ENCODE peak calls at places on chromosomes 4 and X, in four cellular contexts. H is AG04450; O is pancreas; F is activated T-cell treated with anti-CD3 and anti-CD28 coated beads, Interleukin-2, amount 50 U/mL, for 24 hours. I is an unnamed sample.

GRCh38 chr4:95170176-95170575 is 378.6 kb downstream of the UNC5C start:
- DNase-seq in H (no peak), O (no peak), F (no peak), I (no peak)

GRCh38 chr4:75895744-75896314 is 6.4 kb downstream of the PPEF2 start:
- DNase-seq in H (no peak), O (no peak), F (no peak), I (peak; percentile 13)

GRCh38 chr4:176902710-176903323 is 110.1 kb upstream of the VEGFC start:
- DNase-seq in H (peak; percentile 62), O (no peak), F (no peak), I (peak; percentile 12)

GRCh38 chr4:78477276-78477675 is 74.3 kb upstream of the ANXA3 start:
- DNase-seq in H (no peak), O (no peak), F (no peak), I (no peak)

GRCh38 chr4:118783887-118784286 is 52.0 kb downstream of the SEC24D start:
- DNase-seq in H (no peak), O (no peak), F (no peak), I (no peak)

GRCh38 chr4:177315767-177316490 is 6.3 kb downstream of the NEIL3 start:
- DNase-seq in H (no peak), O (no peak), F (no peak), I (no peak)

GRCh38 chr4:108877821-108878220 is 115.0 kb upstream of the ETNPPL start:
- DNase-seq in H (no peak), O (no peak), F (no peak), I (no peak)

GRCh38 chr4:7419961-7420660 is 14.6 kb downstream of the PSAPL1 start:
- DNase-seq in H (no peak), O (peak; percentile 7), F (peak; percentile 17), I (no peak)

GRCh38 chrX:16311671-16312070 is 144.4 kb downstream of the MAGEB17 start:
- DNase-seq in H (no peak), O (no peak), F (no peak), I (no peak)

GRCh38 chr4:76539979-76540378 is 105.0 kb downstream of the SHROOM3 start:
- DNase-seq in H (no peak), O (no peak), F (no peak), I (no peak)